ENCODE peak calls at places on chromosomes 1 and 21, in nine cellular contexts. Q, X, G, C, A, I, V, L and N are unnamed samples.

GRCh38 chr1:229883504-229884200 is 183.4 kb upstream of the GALNT2 start:
- DNase-seq in Q (no peak), X (no peak), G (no peak), C (no peak), A (no peak), I (no peak), V (no peak), L (no peak), N (no peak)

GRCh38 chr21:36064085-36064460 is 3.7 kb upstream of the SETD4 start:
- DNase-seq in Q (no peak), X (no peak), G (no peak), C (no peak), A (no peak), I (no peak), V (no peak), L (no peak), N (no peak)

GRCh38 chr21:31656199-31657095 is 3.0 kb upstream of the SOD1 start:
- DNase-seq in Q (no peak), X (no peak), G (peak; percentile 66), C (no peak), A (no peak), I (no peak), V (no peak), L (no peak), N (no peak)

GRCh38 chr1:4587721-4588120 is 66.7 kb upstream of the AJAP1 start:
- DNase-seq in Q (no peak), X (no peak), G (no peak), C (no peak), A (no peak), I (no peak), V (no peak), L (no peak), N (no peak)

GRCh38 chr1:78334114-78334513 is 156.7 kb upstream of the PTGFR start:
- DNase-seq in Q (no peak), X (no peak), G (no peak), C (no peak), A (no peak), I (no peak), V (no peak), L (no peak), N (no peak)

GRCh38 chr1:65793359-65793732 is 651 bp downstream of the PDE4B start:
- DNase-seq in Q (peak; percentile 61), X (no peak), G (no peak), C (no peak), A (no peak), I (no peak), V (no peak), L (no peak), N (no peak)

GRCh38 chr1:226846801-226847200 is 23.6 kb upstream of the PSEN2 start:
- DNase-seq in Q (no peak), X (no peak), G (no peak), C (no peak), A (no peak), I (no peak), V (no peak), L (no peak), N (no peak)

GRCh38 chr1:244150071-244150470 is 99.0 kb downstream of the ZBTB18 start:
- DNase-seq in Q (no peak), X (no peak), G (no peak), C (no peak), A (no peak), I (no peak), V (no peak), L (no peak), N (peak; percentile 63)

GRCh38 chr1:239432255-239432654 is 45.9 kb downstream of the CHRM3 start:
- DNase-seq in Q (no peak), X (no peak), G (no peak), C (no peak), A (no peak), I (no peak), V (no peak), L (no peak), N (no peak)

GRCh38 chr1:1357871-1358432 is 403 bp downstream of the MXRA8 start:
- DNase-seq in Q (no peak), X (no peak), G (no peak), C (no peak), A (no peak), I (no peak), V (no peak), L (no peak), N (no peak)

GRCh38 chr1:1358433-1359201 is at the start of gene MXRA8:
- DNase-seq in Q (peak; percentile 58), X (no peak), G (no peak), C (no peak), A (no peak), I (no peak), V (no peak), L (peak; percentile 21), N (no peak)

GRCh38 chr1:1355376-1355775 is 3.0 kb downstream of the MXRA8 start:
- DNase-seq in Q (no peak), X (no peak), G (no peak), C (no peak), A (no peak), I (peak; percentile 54), V (no peak), L (no peak), N (no peak)

GRCh38 chr1:1356166-1356795 is 2.1 kb downstream of the MXRA8 start:
- DNase-seq in Q (no peak), X (no peak), G (no peak), C (no peak), A (no peak), I (no peak), V (no peak), L (no peak), N (no peak)

DNA sequence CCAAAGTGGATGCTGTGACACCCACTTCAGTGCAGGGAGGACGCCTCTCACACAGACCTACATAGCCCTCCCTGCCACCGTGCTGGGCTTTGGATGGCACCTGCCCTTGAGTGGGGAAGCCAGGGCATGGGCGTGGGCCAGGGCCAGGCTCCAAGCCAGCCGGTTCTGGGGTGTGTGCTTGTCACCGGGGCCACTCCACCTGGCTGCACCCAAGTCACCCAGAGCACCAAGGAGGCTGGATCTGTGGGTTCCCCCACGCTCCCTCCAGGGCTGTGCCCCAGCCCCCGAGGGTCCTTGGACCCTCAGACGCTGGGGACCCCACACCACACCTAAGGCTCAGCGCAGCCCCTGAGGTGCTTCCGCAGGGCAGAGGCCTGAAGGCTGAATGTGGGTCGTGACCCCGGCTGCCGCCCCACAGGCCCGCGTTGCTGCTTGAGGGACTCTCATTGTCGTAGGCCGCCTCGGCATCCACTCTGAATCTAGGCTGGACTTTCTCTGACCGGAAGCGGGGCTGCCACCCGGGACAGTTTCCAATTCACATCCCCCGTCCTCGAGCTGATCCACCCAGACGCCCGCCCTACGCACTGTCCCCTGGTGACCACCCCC is 1.5 kb downstream of the MXRA8 start:
- DNase-seq in Q (no peak), X (no peak), G (no peak), C (no peak), A (no peak), I (no peak), V (no peak), L (no peak), N (no peak)
- TF ChIP-seq CTCF in Q (no peak), X (no peak), G (no peak), C (no peak), A (no peak), I (no peak), V (no peak), L (no peak), N (no peak)

GRCh38 chr1:105793541-105794146 is 1262.8 kb upstream of the PRMT6 start:
- DNase-seq in Q (peak; percentile 76), X (no peak), G (peak; percentile 48), C (no peak), A (no peak), I (peak; percentile 16), V (peak; percentile 53), L (peak; percentile 48), N (peak; percentile 0)
- TF ChIP-seq CTCF in Q (peak; percentile 93), X (peak; percentile 15), G (peak; percentile 52), C (no peak), A (peak; percentile 65), I (peak; percentile 15), V (peak; percentile 86), L (peak; percentile 90), N (peak; percentile 31)

DNA sequence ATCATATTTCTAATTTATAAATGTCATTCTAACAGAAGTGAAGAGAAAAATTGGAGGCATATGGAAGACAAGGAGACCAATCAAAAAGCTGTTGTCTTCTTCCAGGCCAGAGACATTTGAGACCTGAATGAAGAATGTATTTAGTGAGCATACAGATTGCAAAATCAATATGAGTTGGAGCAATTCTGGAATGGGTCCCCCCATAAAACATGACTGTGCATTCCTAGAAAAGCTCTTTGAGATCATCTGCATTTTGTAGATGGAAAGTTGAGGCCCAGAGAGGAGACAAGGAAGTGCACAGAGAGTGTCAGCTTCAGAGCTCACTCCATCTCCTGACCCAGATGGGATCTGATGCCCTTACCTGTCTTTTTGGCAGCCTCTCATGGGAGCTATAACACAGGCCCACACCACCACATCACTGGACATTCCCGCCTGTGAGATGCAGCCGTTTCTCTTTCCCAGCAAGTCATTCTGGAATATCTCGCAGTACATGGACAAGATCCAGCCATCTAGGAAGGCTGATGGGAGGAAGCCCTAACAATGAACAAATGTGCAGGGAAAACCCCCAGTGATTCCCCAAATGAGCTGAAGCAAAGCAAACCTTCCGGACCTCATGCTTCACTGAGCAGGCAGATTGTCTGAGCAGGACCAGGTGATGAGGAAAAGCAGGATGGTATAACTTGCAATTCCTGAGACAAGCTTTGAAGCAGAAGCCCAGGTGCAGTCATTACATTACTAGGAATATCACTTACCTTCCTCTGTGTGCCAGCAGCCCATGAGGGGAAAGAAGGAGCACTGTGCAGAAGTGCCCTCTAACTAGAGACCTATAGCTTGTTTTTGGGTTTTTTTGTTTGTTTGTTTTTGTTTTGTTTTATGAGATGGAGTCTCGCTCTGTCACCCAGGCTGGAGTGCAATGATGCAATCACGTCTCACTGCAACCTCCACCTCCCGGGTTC is 445.6 kb downstream of the PLPP3 start:
- DNase-seq in Q (no peak), X (no peak), G (peak; percentile 61), C (no peak), A (peak; percentile 46), I (no peak), V (no peak), L (no peak), N (no peak)
- TF ChIP-seq CTCF in Q (no peak), X (no peak), G (no peak), C (no peak), A (no peak), I (no peak), V (no peak), L (no peak), N (no peak)

GRCh38 chr1:44174630-44175029 is 33.2 kb upstream of the KLF18 start:
- DNase-seq in Q (no peak), X (no peak), G (no peak), C (no peak), A (no peak), I (no peak), V (no peak), L (no peak), N (no peak)

GRCh38 chr1:44168520-44169098 is 27.2 kb upstream of the KLF18 start:
- DNase-seq in Q (peak; percentile 19), X (no peak), G (no peak), C (no peak), A (no peak), I (peak; percentile 6), V (peak; percentile 8), L (no peak), N (no peak)

DNA sequence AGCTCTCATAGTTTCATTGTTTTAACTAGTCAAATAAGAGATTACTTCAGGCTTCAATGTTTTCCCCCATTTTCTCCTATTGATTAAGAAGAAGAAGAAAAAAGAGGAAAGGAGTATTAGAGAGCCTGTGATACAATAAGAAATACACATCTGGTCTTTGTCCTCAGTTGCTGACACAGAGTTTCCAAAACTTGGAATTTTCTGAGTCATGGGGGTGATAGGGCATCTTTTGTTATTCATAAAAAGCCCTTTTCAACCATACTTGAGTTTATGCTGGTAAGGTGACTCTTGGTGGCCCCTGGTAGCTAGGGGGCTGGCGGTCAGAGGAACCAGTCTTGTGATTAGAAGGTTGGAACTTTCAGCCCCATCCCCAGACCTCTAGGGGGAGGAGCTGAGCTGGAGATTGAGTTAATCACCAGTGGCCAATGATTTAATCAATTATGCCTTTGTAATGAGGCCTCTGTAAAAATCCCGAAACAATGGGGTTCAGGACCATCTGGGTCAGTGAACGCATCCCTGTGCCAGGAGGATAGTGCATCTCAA is 28.9 kb upstream of the KLF18 start:
- DNase-seq in Q (peak; percentile 35), X (no peak), G (no peak), C (no peak), A (no peak), I (no peak), V (no peak), L (no peak), N (no peak)
- TF ChIP-seq CTCF in Q (peak; percentile 29), X (no peak), G (no peak), C (no peak), A (no peak), I (no peak), V (no peak), L (no peak), N (no peak)